ENCODE peak calls at places on chromosomes 6 and 20, in five cellular contexts. S is activated CD8-positive, alpha-beta memory T cell treated with anti-CD3 and anti-CD28 coated beads, Interleukin-2, amount 50 U/mL, for 48 hours; Z is non-pigmented ciliary epithelial cell; F is ascending aorta; V is NCI-H1417. U is an unnamed sample.

GRCh38 chr6:23106951-23107350 is 537.6 kb downstream of the HDGFL1 start:
- DNase-seq in S (no peak), Z (peak), F (no peak), V (no peak), U (no peak)

GRCh38 chr6:74091794-74092157 is 395.8 kb downstream of the CD109 start:
- DNase-seq in S (no peak), Z (no peak), F (no peak), V (no peak), U (no peak)

GRCh38 chr6:33427585-33428218 is 7.8 kb downstream of the SYNGAP1 start:
- DNase-seq in S (peak), Z (no peak), F (no peak), V (peak), U (no peak)

GRCh38 chr20:45860573-45861011 is 3.2 kb downstream of the ZSWIM3 start:
- DNase-seq in S (no peak), Z (no peak), F (no peak), V (no peak), U (no peak)

GRCh38 chr6:110682460-110682853 is 132.8 kb downstream of the CDK19 start:
- DNase-seq in S (no peak), Z (peak), F (no peak), V (peak), U (peak)

GRCh38 chr6:44967481-44967880 is 360.6 kb upstream of the RUNX2 start:
- DNase-seq in S (no peak), Z (no peak), F (no peak), V (no peak), U (no peak)

GRCh38 chr6:92124126-92124525 is 1295.2 kb downstream of the EPHA7 start:
- DNase-seq in S (no peak), Z (peak), F (no peak), V (no peak), U (no peak)

GRCh38 chr6:119148102-119148824 is 69.8 kb upstream of the FAM184A start:
- DNase-seq in S (no peak), Z (peak), F (no peak), V (peak), U (peak)

GRCh38 chr6:32772656-32773055 is 9.3 kb upstream of the HLA-DQB2 start:
- DNase-seq in S (no peak), Z (no peak), F (no peak), V (no peak), U (no peak)

GRCh38 chr6:159107451-159108260 is 61.5 kb upstream of the FNDC1 start:
- DNase-seq in S (peak), Z (no peak), F (no peak), V (no peak), U (no peak)

GRCh38 chr20:34736106-34736505 is 32.0 kb downstream of the TP53INP2 start:
- DNase-seq in S (no peak), Z (no peak), F (no peak), V (no peak), U (no peak)

GRCh38 chr6:168597471-168597875 is 156.5 kb downstream of the SMOC2 start:
- DNase-seq in S (no peak), Z (no peak), F (no peak), V (peak), U (no peak)

GRCh38 chr6:155297669-155298068 is 16.6 kb downstream of the TFB1M start:
- DNase-seq in S (no peak), Z (no peak), F (no peak), V (no peak), U (no peak)

GRCh38 chr6:25341923-25342619 is 62.9 kb downstream of the CARMIL1 start:
- DNase-seq in S (no peak), Z (no peak), F (no peak), V (no peak), U (no peak)

GRCh38 chr6:108768792-108769524 is 79.3 kb upstream of the ARMC2 start:
- DNase-seq in S (peak), Z (no peak), F (no peak), V (no peak), U (no peak)

GRCh38 chr20:4045741-4046140 is 30.4 kb upstream of the RNF24 start:
- DNase-seq in S (peak), Z (no peak), F (no peak), V (no peak), U (no peak)

GRCh38 chr6:95784019-95784418 is 206.7 kb downstream of the MANEA start:
- DNase-seq in S (no peak), Z (no peak), F (no peak), V (no peak), U (no peak)

GRCh38 chr20:34716921-34717229 is 12.7 kb downstream of the TP53INP2 start:
- DNase-seq in S (no peak), Z (no peak), F (no peak), V (no peak), U (no peak)

GRCh38 chr6:17703256-17703694 is 3.5 kb downstream of the NUP153 start:
- DNase-seq in S (no peak), Z (no peak), F (no peak), V (no peak), U (no peak)

GRCh38 chr6:36025932-36026327 is 1.5 kb upstream of the SLC26A8 start:
- DNase-seq in S (no peak), Z (no peak), F (no peak), V (no peak), U (no peak)

GRCh38 chr20:38221041-38221589 is 39.4 kb downstream of the KIAA1755 start:
- DNase-seq in S (peak), Z (no peak), F (no peak), V (peak), U (peak)